ENCODE peak calls at places on chromosomes 11 and 22, in five cellular contexts. B is ascending aorta, R is stomach, M is tibial nerve, A is adrenal gland. C is an unnamed sample.

GRCh38 chr11:75659836-75660235 is 9.0 kb downstream of the MAP6 start:
- DNase-seq in B (no peak), R (no peak), M (no peak), A (no peak), C (no peak)

GRCh38 chr11:2482745-2483144 is 37.9 kb downstream of the KCNQ1 start:
- DNase-seq in B (no peak), R (no peak), M (no peak), A (peak; percentile 63), C (no peak)

GRCh38 chr11:93330446-93330984 is at the start of gene DEUP1:
- DNase-seq in B (no peak), R (peak; percentile 43), M (no peak), A (peak; percentile 76), C (peak; percentile 72)

GRCh38 chr22:47190957-47191323 is 428.5 kb downstream of the TBC1D22A start:
- DNase-seq in B (no peak), R (peak; percentile 11), M (no peak), A (no peak), C (no peak)

GRCh38 chr22:32780726-32781310 is 20.7 kb upstream of the TIMP3 start:
- DNase-seq in B (no peak), R (no peak), M (no peak), A (no peak), C (no peak)

GRCh38 chr22:38203090-38203810 is 1.5 kb downstream of the MAFF start:
- DNase-seq in B (no peak), R (peak; percentile 85), M (no peak), A (peak; percentile 69), C (peak; percentile 75)

GRCh38 chr22:11066458-11067285 is 4461.3 kb upstream of the OR11H1 start:
- DNase-seq in B (no peak), R (no peak), M (no peak), A (no peak), C (peak; percentile 91)

GRCh38 chr11:2466069-2466801 is 21.4 kb downstream of the KCNQ1 start:
- DNase-seq in B (no peak), R (peak; percentile 17), M (no peak), A (no peak), C (no peak)

GRCh38 chr11:102716527-102716926 is 8.2 kb downstream of the MMP8 start:
- DNase-seq in B (no peak), R (no peak), M (no peak), A (no peak), C (no peak)

GRCh38 chr22:34308101-34308500 is 387.8 kb upstream of the LARGE1 start:
- DNase-seq in B (no peak), R (no peak), M (no peak), A (no peak), C (no peak)

GRCh38 chr22:49100764-49101163 is 726.9 kb downstream of the BRD1 start:
- DNase-seq in B (no peak), R (no peak), M (no peak), A (no peak), C (peak; percentile 51)

GRCh38 chr11:119453881-119454280 is 30.9 kb upstream of the THY1 start:
- DNase-seq in B (no peak), R (no peak), M (no peak), A (no peak), C (no peak)

GRCh38 chr22:22584722-22585121 is 25.7 kb upstream of the PRAME start:
- DNase-seq in B (no peak), R (no peak), M (no peak), A (no peak), C (no peak)

GRCh38 chr11:72617080-72617744 is 57.0 kb downstream of the PDE2A start:
- DNase-seq in B (no peak), R (no peak), M (no peak), A (no peak), C (no peak)

GRCh38 chr11:108048269-108048668 is 39.6 kb downstream of the CUL5 start:
- DNase-seq in B (no peak), R (no peak), M (no peak), A (no peak), C (no peak)

GRCh38 chr11:86571273-86571948 is 101.0 kb downstream of the ME3 start:
- DNase-seq in B (no peak), R (no peak), M (no peak), A (no peak), C (no peak)

GRCh38 chr11:134126197-134126822 is 57.4 kb downstream of the JAM3 start:
- DNase-seq in B (no peak), R (no peak), M (no peak), A (peak; percentile 84), C (no peak)

GRCh38 chr11:84549221-84549620 is 1077.9 kb downstream of the DLG2 start:
- DNase-seq in B (no peak), R (no peak), M (no peak), A (no peak), C (no peak)

GRCh38 chr11:75174348-75174747 is 23.4 kb downstream of the SLCO2B1 start:
- DNase-seq in B (no peak), R (no peak), M (no peak), A (no peak), C (no peak)

GRCh38 chr11:12502041-12502440 is 124.7 kb downstream of the PARVA start:
- DNase-seq in B (no peak), R (no peak), M (no peak), A (no peak), C (no peak)

GRCh38 chr11:125154380-125155099 is 10.0 kb upstream of the PKNOX2 start:
- DNase-seq in B (no peak), R (peak; percentile 20), M (no peak), A (no peak), C (no peak)

GRCh38 chr11:3091846-3092602 is 34.8 kb upstream of the CARS1 start:
- DNase-seq in B (no peak), R (peak; percentile 74), M (no peak), A (peak; percentile 54), C (peak; percentile 94)

GRCh38 chr11:65606876-65607613 is 7.0 kb downstream of the MAP3K11 start:
- DNase-seq in B (peak; percentile 74), R (peak; percentile 95), M (peak; percentile 93), A (peak; percentile 97), C (peak; percentile 93)

GRCh38 chr11:94325681-94326080 is 21.3 kb downstream of the IZUMO1R start:
- DNase-seq in B (no peak), R (peak; percentile 31), M (no peak), A (no peak), C (no peak)

GRCh38 chr22:36194971-36195370 is 6.6 kb downstream of the APOL4 start:
- DNase-seq in B (no peak), R (peak; percentile 57), M (no peak), A (peak; percentile 68), C (peak; percentile 67)

GRCh38 chr22:22060200-22061084 is 77.9 kb upstream of the TOP3B start:
- DNase-seq in B (no peak), R (no peak), M (peak; percentile 29), A (peak; percentile 52), C (peak; percentile 93)

GRCh38 chr11:27672836-27673464 is 27.3 kb downstream of the BDNF start:
- DNase-seq in B (no peak), R (no peak), M (no peak), A (no peak), C (no peak)

GRCh38 chr11:1877211-1878133 is 14.2 kb downstream of the PRR33 start:
- DNase-seq in B (no peak), R (peak; percentile 61), M (peak; percentile 19), A (peak; percentile 79), C (peak; percentile 34)

GRCh38 chr22:38353142-38353629 is 36.0 kb upstream of the CSNK1E start:
- DNase-seq in B (no peak), R (peak; percentile 85), M (peak; percentile 43), A (peak; percentile 48), C (peak; percentile 96)

GRCh38 chr11:106091480-106092123 is 14.1 kb downstream of the AASDHPPT start:
- DNase-seq in B (no peak), R (no peak), M (no peak), A (peak; percentile 16), C (no peak)

GRCh38 chr11:119169272-119169719 is 771 bp downstream of the NLRX1 start:
- DNase-seq in B (peak; percentile 58), R (peak; percentile 33), M (no peak), A (peak; percentile 53), C (peak; percentile 60)

GRCh38 chr11:127395034-127395433 is 394.5 kb upstream of the KIRREL3 start:
- DNase-seq in B (no peak), R (no peak), M (no peak), A (peak; percentile 53), C (no peak)

DNA sequence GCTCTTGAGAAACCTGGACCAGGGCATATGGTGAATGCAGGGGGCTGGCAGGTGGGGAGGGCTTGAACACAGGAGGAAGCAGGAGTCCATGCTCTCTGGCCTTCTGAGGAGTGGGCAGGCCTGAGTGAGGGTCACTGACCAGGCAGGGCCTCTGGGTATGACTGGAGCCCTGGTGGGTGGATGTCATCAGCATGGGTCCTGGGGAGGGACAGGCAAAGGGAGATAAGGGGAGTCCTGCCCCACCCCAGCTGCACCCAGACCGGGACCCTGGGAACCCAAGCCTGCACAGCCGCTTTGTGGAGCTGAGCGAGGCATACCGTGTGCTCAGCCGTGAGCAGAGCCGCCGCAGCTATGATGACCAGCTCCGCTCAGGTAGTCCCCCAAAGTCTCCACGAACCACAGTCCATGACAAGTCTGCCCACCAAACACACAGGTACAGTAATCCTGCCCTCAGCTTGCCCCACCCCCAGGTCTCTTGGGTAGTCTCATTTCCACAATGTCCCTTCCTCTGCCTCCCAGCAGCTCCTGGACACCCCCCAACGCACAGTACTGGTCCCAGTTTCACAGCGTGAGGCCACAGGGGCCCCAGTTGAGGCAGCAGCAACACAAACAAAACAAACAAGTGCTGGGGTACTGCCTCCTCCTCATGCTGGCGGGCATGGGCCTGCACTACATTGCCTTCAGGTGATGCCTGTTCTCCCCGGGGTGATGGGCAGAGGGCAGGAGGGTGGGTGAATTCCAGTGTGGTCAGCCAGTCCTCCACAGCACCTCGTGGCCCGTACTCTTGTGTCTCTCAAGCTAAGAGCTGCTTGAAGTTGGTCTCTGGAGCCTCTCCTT is 2.0 kb upstream of the VEGFB start:
- DNase-seq in B (no peak), R (no peak), M (no peak), A (peak; percentile 20), C (no peak)
- H3K4me1 ChIP-seq in B (peaks cover 5% of the 10 kb centered on the region), R (peaks cover 87% of the 10 kb centered on the region), M (peaks cover 73% of the 10 kb centered on the region), A (peaks cover 41% of the 10 kb centered on the region), C (peaks cover 78% of the 10 kb centered on the region)

GRCh38 chr11:71435278-71435951 is 12.8 kb downstream of the DHCR7 start:
- DNase-seq in B (no peak), R (no peak), M (no peak), A (no peak), C (no peak)
- H3K4me1 ChIP-seq in B (no peaks in the 10 kb centered on the region), R (no peaks in the 10 kb centered on the region), M (peaks cover 14% of the 10 kb centered on the region), A (peaks cover 21% of the 10 kb centered on the region), C (peaks cover 3% of the 10 kb centered on the region)

DNA sequence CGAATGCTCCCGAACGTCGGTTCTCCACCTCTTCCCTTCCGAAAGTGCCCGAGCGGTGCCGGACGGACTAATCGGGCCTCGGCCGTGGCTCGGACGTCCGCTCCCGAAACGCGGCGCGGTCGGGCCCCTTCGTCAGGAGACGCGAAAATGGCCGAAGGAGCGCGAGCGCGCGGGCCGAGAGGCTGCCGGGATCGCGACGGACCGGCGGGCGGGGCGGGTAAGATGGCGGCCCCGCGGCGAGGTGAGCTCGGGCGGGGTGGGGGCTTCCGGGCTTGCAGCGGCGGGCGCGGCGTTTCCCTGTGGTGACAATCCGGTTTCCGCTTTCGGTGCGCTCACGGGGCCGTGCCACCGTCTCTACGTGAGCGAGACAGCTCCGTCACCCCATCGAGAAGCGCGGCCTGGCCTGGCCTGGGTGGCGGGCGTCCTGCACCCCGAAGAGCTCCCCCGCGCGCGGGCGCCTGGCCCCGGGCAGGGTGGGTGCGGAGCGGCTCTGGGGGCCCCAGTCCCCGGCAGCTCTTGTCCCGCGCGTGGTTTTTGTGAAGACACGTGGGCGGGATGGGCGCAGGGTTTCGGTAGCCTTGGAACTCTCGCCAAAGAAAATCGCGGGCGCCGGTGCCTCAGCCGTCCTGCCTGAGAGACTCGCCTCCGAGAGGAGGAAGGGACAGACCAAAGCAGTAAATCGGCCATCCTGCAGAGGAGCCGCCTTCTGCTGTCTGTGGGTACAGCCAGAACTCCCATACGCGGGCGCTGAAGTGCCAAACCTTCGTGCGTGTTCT is at the start of gene TMEM80:
- DNase-seq in B (peak; percentile 93), R (peak; percentile 100), M (peak; percentile 99), A (peak; percentile 99), C (peak; percentile 99)
- H3K4me1 ChIP-seq in B (peaks cover 14% of the 10 kb centered on the region), R (peaks cover 76% of the 10 kb centered on the region), M (peaks cover 50% of the 10 kb centered on the region), A (peaks cover 37% of the 10 kb centered on the region), C (peaks cover 58% of the 10 kb centered on the region)

GRCh38 chr11:128757235-128757711 is 63.4 kb downstream of the FLI1 start:
- DNase-seq in B (peak; percentile 22), R (no peak), M (no peak), A (peak; percentile 20), C (peak; percentile 71)
- H3K4me1 ChIP-seq in B (no peaks in the 10 kb centered on the region), R (peaks cover 7% of the 10 kb centered on the region), M (peaks cover 4% of the 10 kb centered on the region), A (no peaks in the 10 kb centered on the region), C (no peaks in the 10 kb centered on the region)

C was measured in left lung.